ENCODE peak calls at places on chromosomes 1 and 21, in eight cellular contexts. E, W, T, D, S, F, Y and I are unnamed samples.
A peak's percentile ranks its signal among the peaks of the same experiment; 100 is the strongest.

GRCh38 chr1:115428676-115429075 is 90.6 kb upstream of the NGF start:
- DNase-seq in E (peak; percentile 16), W (peak; percentile 56), T (no peak), D (no peak), S (no peak), F (no peak), Y (no peak), I (no peak)

GRCh38 chr1:20641986-20642385 is 8.7 kb downstream of the PINK1 start:
- DNase-seq in E (no peak), W (no peak), T (no peak), D (no peak), S (no peak), F (no peak), Y (no peak), I (no peak)

GRCh38 chr21:42865361-42866160 is 13.8 kb downstream of the WDR4 start:
- DNase-seq in E (no peak), W (peak; percentile 20), T (peak; percentile 53), D (peak; percentile 84), S (peak; percentile 92), F (no peak), Y (no peak), I (no peak)

GRCh38 chr21:23522750-23523149 is 2084.5 kb downstream of the MRPL39 start:
- DNase-seq in E (no peak), W (no peak), T (no peak), D (no peak), S (no peak), F (no peak), Y (no peak), I (no peak)

GRCh38 chr1:33133478-33134105 is 48.3 kb downstream of the TRIM62 start:
- DNase-seq in E (no peak), W (peak; percentile 64), T (no peak), D (no peak), S (no peak), F (no peak), Y (no peak), I (no peak)

GRCh38 chr1:94980049-94980908 is 53.4 kb upstream of the CNN3 start:
- DNase-seq in E (no peak), W (peak; percentile 80), T (no peak), D (no peak), S (no peak), F (no peak), Y (no peak), I (no peak)

GRCh38 chr1:27395441-27396195 is 3.2 kb downstream of the GPR3 start:
- DNase-seq in E (peak; percentile 63), W (peak; percentile 68), T (peak; percentile 75), D (peak; percentile 92), S (peak; percentile 79), F (peak; percentile 53), Y (peak; percentile 55), I (peak; percentile 67)

GRCh38 chr1:184595609-184596008 is 159.0 kb downstream of the EDEM3 start:
- DNase-seq in E (peak; percentile 80), W (peak; percentile 75), T (no peak), D (no peak), S (no peak), F (peak; percentile 29), Y (peak; percentile 46), I (peak; percentile 95)

GRCh38 chr21:28252923-28253322 is 739.8 kb downstream of the LTN1 start:
- DNase-seq in E (no peak), W (peak; percentile 59), T (no peak), D (no peak), S (no peak), F (no peak), Y (no peak), I (no peak)

GRCh38 chr1:240847330-240847729 is 235.4 kb upstream of the GREM2 start:
- DNase-seq in E (no peak), W (no peak), T (no peak), D (no peak), S (no peak), F (no peak), Y (no peak), I (no peak)

GRCh38 chr1:119631433-119632102 is 16.5 kb downstream of the ZNF697 start:
- DNase-seq in E (peak; percentile 64), W (peak; percentile 75), T (peak; percentile 94), D (peak; percentile 89), S (peak; percentile 84), F (peak; percentile 72), Y (no peak), I (peak; percentile 72)
- H3K4me3 ChIP-seq in E (no peak overlapping the region), W (peak overlapping the region; percentile 48), T (peak overlapping the region; percentile 56), D (no peak overlapping the region), S (peak overlapping the region; percentile 43), F (peak overlapping the region; percentile 5), Y (no peak overlapping the region), I (peak overlapping the region; percentile 7)

GRCh38 chr1:15288173-15288926 is 41.3 kb downstream of the FHAD1 start:
- DNase-seq in E (no peak), W (peak; percentile 12), T (no peak), D (no peak), S (no peak), F (no peak), Y (peak; percentile 54), I (no peak)
- TF ChIP-seq CTCF in E (no peak), W (peak; percentile 25), T (no peak), D (no peak), S (no peak), F (peak; percentile 10), Y (no peak), I (peak; percentile 32)

DNA sequence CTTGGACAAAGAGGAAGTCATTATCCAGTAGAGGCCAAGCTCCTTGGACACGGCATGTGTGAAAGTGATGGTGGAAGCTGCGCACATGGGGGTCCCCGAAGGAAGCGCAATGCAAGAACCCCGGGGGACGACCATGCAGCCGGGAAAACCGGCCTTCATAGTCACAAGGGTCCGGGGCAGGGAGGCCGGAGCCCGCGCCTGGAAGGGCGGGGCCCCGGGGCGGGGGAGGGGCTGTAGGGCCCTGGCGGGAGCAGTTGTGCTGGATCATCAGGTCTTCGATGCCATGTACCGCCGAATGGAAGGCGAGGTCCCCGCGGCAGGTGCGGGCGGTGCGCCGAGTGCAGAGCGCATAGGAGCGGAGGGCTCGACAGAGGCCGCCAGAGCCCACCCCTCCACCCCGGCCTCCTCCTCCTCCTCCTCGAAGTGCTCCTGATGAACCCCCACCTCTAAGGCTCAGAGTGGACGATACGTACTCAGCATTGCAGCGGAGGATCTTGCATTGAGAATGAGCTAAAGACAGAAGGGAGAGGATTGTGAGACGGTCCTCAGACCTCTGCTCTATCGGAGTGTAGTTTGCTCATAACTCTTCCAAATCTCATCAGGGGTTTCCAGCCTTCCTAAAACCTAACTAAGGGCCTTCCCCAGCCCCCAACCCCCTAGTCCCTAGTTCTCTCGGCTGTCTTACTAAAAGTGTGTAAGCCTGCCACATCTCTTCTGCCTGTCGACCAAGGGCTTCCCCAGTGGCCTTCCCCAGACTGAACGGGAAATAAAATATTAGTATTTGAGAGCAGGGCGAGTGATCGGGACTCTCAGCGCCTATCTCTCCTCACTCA is 2.1 kb downstream of the HJV start:
- DNase-seq in E (no peak), W (no peak), T (no peak), D (peak; percentile 78), S (no peak), F (no peak), Y (no peak), I (no peak)
- H3K4me3 ChIP-seq in E (no peak overlapping the region), W (no peak overlapping the region), T (peak overlapping the region; percentile 61), D (no peak overlapping the region), S (peak overlapping the region; percentile 33), F (no peak overlapping the region), Y (no peak overlapping the region), I (no peak overlapping the region)

GRCh38 chr1:199422206-199422605 is 605.3 kb upstream of the NR5A2 start:
- DNase-seq in E (peak; percentile 45), W (peak; percentile 50), T (no peak), D (no peak), S (no peak), F (peak; percentile 49), Y (peak; percentile 10), I (peak; percentile 75)
- TF ChIP-seq CTCF in E (peak; percentile 69), W (peak; percentile 60), T (no peak), D (peak; percentile 23), S (no peak), F (peak; percentile 55), Y (no peak), I (peak; percentile 68)

GRCh38 chr1:6358144-6358624 is 35.4 kb downstream of the ACOT7 start:
- DNase-seq in E (peak; percentile 86), W (no peak), T (no peak), D (no peak), S (no peak), F (no peak), Y (no peak), I (peak; percentile 75)

GRCh38 chr1:6360517-6360916 is 33.0 kb downstream of the ACOT7 start:
- DNase-seq in E (no peak), W (no peak), T (no peak), D (no peak), S (no peak), F (no peak), Y (no peak), I (no peak)

GRCh38 chr1:6359568-6360496 is 33.7 kb downstream of the ACOT7 start:
- DNase-seq in E (peak; percentile 73), W (peak; percentile 64), T (peak; percentile 53), D (no peak), S (peak; percentile 85), F (peak; percentile 50), Y (peak; percentile 48), I (peak; percentile 41)

GRCh38 chr1:6358757-6359567 is 34.6 kb downstream of the ACOT7 start:
- DNase-seq in E (peak; percentile 66), W (peak; percentile 79), T (no peak), D (no peak), S (peak; percentile 68), F (peak; percentile 69), Y (no peak), I (peak; percentile 56)

DNA sequence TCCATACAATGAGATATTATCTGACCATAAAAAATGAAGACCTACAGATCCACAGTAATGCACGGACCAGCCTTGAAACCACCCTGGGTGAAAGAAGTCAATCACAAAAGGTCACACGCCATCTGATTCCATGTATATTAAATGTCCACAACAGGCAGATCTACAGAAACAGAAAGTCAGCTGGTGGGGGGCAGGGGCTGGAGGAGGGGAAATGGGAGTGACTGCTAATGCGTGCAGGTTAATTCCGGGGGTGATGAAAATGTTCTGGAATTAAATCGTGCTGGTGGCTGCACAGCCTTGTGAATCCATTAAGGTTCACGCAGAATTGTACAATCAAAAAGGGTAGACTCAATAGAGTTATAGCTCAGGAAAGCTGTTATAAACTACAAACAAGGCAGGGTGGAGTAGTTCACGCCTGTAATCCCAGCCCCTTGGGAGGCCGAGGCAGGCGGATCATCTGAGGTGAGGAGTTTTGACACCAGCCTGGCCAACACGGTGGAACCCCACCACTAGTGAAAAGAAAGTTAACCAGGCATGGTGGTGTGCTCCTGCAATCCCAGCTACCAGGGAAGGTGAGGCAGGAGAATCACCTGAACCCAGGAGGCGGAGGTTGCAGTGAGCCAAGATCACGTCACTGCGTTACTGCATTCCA is 32.3 kb downstream of the ACOT7 start:
- DNase-seq in E (no peak), W (no peak), T (no peak), D (no peak), S (no peak), F (no peak), Y (no peak), I (no peak)
- H3K4me3 ChIP-seq in E (no peak overlapping the region), W (no peak overlapping the region), T (no peak overlapping the region), D (no peak overlapping the region), S (no peak overlapping the region), F (no peak overlapping the region), Y (no peak overlapping the region), I (no peak overlapping the region)

GRCh38 chr1:1554926-1555915 is 14.8 kb upstream of the TMEM240 start:
- DNase-seq in E (peak; percentile 48), W (peak; percentile 71), T (no peak), D (peak; percentile 71), S (no peak), F (peak; percentile 80), Y (peak; percentile 40), I (peak; percentile 73)
- TF ChIP-seq CTCF in E (no peak), W (no peak), T (no peak), D (no peak), S (no peak), F (no peak), Y (no peak), I (no peak)

GRCh38 chr1:21937372-21938121 is 437 bp upstream of the HSPG2 start:
- DNase-seq in E (peak; percentile 79), W (peak; percentile 78), T (peak; percentile 86), D (peak; percentile 95), S (peak; percentile 85), F (peak; percentile 83), Y (peak; percentile 74), I (peak; percentile 79)
- H3K4me3 ChIP-seq in E (peak overlapping the region; percentile 15), W (peak overlapping the region; percentile 42), T (peak overlapping the region; percentile 69), D (peak overlapping the region; percentile 38), S (peak overlapping the region; percentile 54), F (peak overlapping the region; percentile 15), Y (peak overlapping the region; percentile 76), I (peak overlapping the region; percentile 23)